ENCODE peak calls at places on chromosome 12, in six cellular contexts. U is heart left ventricle, O is adrenal gland, D is GM23338, Y is IMR-90, L is endodermal cell. J is an unnamed sample. For H3K4me1, the result is how much of the 10 kb centered on the place peaks cover.

GRCh38 chr12:92208613-92209121 is 63.0 kb upstream of the BTG1 start:
- DNase-seq in U (no peak), O (peak), D (no peak), Y (peak), L (no peak), J (no peak)

GRCh38 chr12:23626791-23627190 is 322.7 kb downstream of the SOX5 start:
- DNase-seq in U (no peak), O (no peak), D (no peak), Y (no peak), L (no peak), J (no peak)

GRCh38 chr12:38911611-38912010 is 6.2 kb upstream of the CPNE8 start:
- DNase-seq in U (no peak), O (no peak), D (peak), Y (no peak), L (peak), J (no peak)

GRCh38 chr12:103560604-103561101 is 26.4 kb upstream of the STAB2 start:
- DNase-seq in U (no peak), O (no peak), D (no peak), Y (peak), L (no peak), J (peak)

GRCh38 chr12:77087427-77087826 is 22.1 kb upstream of the E2F7 start:
- DNase-seq in U (no peak), O (no peak), D (no peak), Y (peak), L (no peak), J (no peak)

GRCh38 chr12:97003276-97003675 is 96.2 kb downstream of the NEDD1 start:
- DNase-seq in U (no peak), O (no peak), D (no peak), Y (no peak), L (no peak), J (no peak)

GRCh38 chr12:88334271-88334670 is 192.2 kb downstream of the TMTC3 start:
- DNase-seq in U (no peak), O (no peak), D (peak), Y (peak), L (no peak), J (peak)

GRCh38 chr12:132603240-132604107 is 6.9 kb downstream of the LRCOL1 start:
- DNase-seq in U (no peak), O (no peak), D (no peak), Y (no peak), L (no peak), J (no peak)

GRCh38 chr12:93798752-93799151 is 121.6 kb downstream of the CRADD start:
- DNase-seq in U (no peak), O (no peak), D (peak), Y (no peak), L (no peak), J (no peak)

GRCh38 chr12:113471619-113472171 is at the start of gene LHX5:
- DNase-seq in U (no peak), O (no peak), D (peak), Y (peak), L (peak), J (no peak)
- H3K4me3 ChIP-seq in U (no peak), O (no peak), D (peak), Y (no peak), L (no peak), J (no peak)

GRCh38 chr12:124530637-124531263 is 36.7 kb downstream of the NCOR2 start:
- DNase-seq in U (no peak), O (no peak), D (no peak), Y (no peak), L (no peak), J (peak)

GRCh38 chr12:124529595-124530276 is 37.7 kb downstream of the NCOR2 start:
- DNase-seq in U (no peak), O (no peak), D (no peak), Y (no peak), L (no peak), J (peak)

GRCh38 chr12:124525927-124526692 is 41.3 kb downstream of the NCOR2 start:
- DNase-seq in U (no peak), O (no peak), D (no peak), Y (no peak), L (no peak), J (no peak)

GRCh38 chr12:124525455-124525854 is 42.0 kb downstream of the NCOR2 start:
- DNase-seq in U (no peak), O (no peak), D (no peak), Y (no peak), L (no peak), J (no peak)

DNA sequence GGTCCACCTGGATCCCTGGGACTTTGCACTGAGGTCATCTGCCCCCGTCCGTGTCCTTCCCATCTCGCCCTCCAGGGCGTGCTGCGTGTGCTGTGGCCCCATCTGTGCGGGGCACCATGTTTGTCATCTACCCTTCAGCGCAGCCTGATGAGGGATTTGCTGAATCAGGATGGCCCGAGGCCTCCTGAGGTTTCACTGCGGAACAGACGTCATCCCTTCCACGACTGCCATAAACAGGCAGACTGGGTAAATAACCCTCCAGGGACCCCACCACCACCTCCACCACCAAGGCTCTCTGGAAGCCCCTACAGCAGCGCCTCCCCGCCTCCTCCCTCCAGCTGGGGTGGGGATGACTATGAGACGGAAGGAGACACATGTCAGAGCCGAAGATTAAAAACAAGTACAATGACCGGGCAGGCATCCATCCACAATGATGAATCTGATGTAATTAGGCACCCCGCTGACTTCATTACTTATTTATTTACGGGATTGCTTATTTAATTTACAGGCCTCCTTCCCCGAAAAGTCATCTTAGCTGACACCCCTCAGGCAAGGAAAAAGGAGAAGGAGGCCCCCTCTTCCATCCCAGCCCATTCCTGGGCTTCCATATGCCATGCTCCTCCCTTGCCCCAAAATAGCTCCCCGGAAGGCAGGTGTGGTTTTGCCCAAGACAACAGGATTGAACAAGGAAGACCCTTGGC is 39.4 kb downstream of the NCOR2 start:
- DNase-seq in U (no peak), O (no peak), D (peak), Y (no peak), L (peak), J (peak)
- H3K4me1 ChIP-seq in U (under half), O (under half), D (under half), Y (under half), L (under half), J (half or more)

DNA sequence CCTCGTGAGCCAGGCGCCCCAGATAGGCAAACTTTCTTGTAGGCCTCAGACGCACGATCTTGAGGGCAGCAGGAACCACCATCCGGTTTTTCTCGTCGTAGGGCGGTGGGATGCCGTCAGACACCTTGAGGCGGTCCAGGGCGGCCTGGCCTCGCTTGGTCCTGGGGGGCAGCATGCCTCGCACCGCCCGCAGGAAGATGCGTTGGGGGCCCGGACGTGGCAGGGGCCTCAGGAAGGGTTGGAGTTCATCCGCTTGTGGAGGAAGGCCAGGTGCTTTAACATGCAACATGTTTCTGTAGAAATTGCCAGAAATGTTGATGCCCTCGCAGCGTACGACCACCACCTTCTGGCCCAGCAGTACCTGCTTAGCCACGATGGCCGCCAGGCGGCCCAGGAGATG is 5.5 kb upstream of the TSPAN9 start:
- DNase-seq in U (no peak), O (no peak), D (no peak), Y (no peak), L (no peak), J (no peak)
- H3K27ac ChIP-seq in U (no peak), O (no peak), D (no peak), Y (no peak), L (no peak), J (no peak)

DNA sequence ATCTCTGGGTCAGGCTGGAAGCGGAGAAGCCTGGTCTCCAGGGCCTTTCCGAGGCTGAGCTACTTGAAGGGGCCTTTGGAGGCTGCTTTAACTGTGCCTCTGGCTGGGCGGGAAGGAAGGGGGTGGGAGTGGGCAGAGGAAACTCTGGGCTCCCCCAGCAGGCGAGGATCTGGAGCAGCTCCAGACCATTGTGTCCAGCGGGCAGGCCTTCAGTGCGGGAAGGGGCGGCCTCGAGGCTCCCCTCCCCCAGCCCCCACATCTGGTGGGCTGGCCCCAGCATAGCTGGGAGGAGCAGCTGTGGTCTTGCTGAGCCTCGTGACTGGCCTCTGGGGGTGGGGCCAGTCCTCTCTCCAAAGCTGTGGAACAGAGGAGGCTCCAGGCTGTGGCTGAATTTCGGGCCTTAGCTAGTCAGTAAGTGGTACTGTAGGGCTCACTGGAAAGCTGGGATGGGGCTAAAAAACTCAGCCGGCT is 3.4 kb downstream of the TAMALIN start:
- DNase-seq in U (peak), O (peak), D (peak), Y (peak), L (peak), J (peak)
- H3K4me3 ChIP-seq in U (peak), O (no peak), D (peak), Y (no peak), L (no peak), J (peak)

DNA sequence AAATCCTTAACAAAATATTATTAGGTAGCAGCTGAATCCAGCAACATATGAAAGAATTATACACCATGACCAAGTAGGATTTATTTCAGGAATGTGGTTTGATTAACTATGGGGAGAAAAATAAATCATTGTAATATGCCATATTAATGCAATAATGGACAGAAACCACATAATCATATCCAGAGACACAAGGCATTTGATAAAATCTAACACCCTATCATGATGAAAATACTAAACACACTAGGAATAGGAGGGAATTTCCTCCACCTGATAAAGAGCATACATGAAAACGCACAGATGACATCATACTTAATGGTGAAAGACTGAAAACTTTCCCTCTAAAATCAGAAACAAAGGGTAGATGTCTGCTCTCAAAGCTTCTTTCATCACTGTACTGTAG is 238.9 kb downstream of the PHLDA1 start:
- DNase-seq in U (no peak), O (no peak), D (no peak), Y (peak), L (no peak), J (peak)
- H3K4me1 ChIP-seq in U (under half), O (under half), D (under half), Y (under half), L (under half), J (under half)

GRCh38 chr12:124720019-124720686 is 143.5 kb downstream of the SCARB1 start:
- DNase-seq in U (no peak), O (no peak), D (no peak), Y (peak), L (no peak), J (peak)
- H3K27ac ChIP-seq in U (no peak), O (peak), D (no peak), Y (peak), L (peak), J (peak)

GRCh38 chr12:80977356-80977755 is 39.6 kb upstream of the LIN7A start:
- DNase-seq in U (no peak), O (no peak), D (no peak), Y (no peak), L (no peak), J (no peak)

GRCh38 chr12:80979821-80980220 is 42.1 kb upstream of the LIN7A start:
- DNase-seq in U (no peak), O (no peak), D (no peak), Y (no peak), L (no peak), J (no peak)

GRCh38 chr12:80979251-80979650 is 41.5 kb upstream of the LIN7A start:
- DNase-seq in U (no peak), O (no peak), D (no peak), Y (no peak), L (no peak), J (no peak)
- H3K4me3 ChIP-seq in U (no peak), O (no peak), D (no peak), Y (no peak), L (no peak), J (no peak)